ENCODE peak calls at places on chromosomes 7 and 10, in six cellular contexts. M is NCI-H510A treated with DMSO at 0.1 percent for 48 hours; L is nucleus accumbens; W is T-cell; Q is activated CD8-positive, alpha-beta memory T cell treated with anti-CD3 and anti-CD28 coated beads for 1 hour; R is COR-L47. E is an unnamed sample.

GRCh38 chr10:131084791-131085585 is 226.5 kb downstream of the TCERG1L start:
- DNase-seq in M (no peak), L (no peak), W (no peak), Q (no peak), R (no peak), E (no peak)

GRCh38 chr10:14820010-14820774 is 17.6 kb downstream of the CDNF start:
- DNase-seq in M (no peak), L (no peak), W (no peak), Q (no peak), R (no peak), E (no peak)

GRCh38 chr7:69367785-69368184 is 230.5 kb upstream of the AUTS2 start:
- DNase-seq in M (no peak), L (no peak), W (no peak), Q (no peak), R (no peak), E (no peak)

GRCh38 chr7:129401968-129402860 is 32.0 kb upstream of the STRIP2 start:
- DNase-seq in M (no peak), L (no peak), W (no peak), Q (no peak), R (no peak), E (no peak)

GRCh38 chr7:157875230-157876179 is 538.7 kb downstream of the DNAJB6 start:
- DNase-seq in M (peak), L (no peak), W (peak), Q (peak), R (no peak), E (no peak)

GRCh38 chr10:133242611-133243356 is 5.1 kb downstream of the VENTX start:
- DNase-seq in M (no peak), L (no peak), W (no peak), Q (no peak), R (no peak), E (no peak)

GRCh38 chr7:19116121-19117080 is 1.0 kb downstream of the TWIST1 start:
- DNase-seq in M (no peak), L (no peak), W (no peak), Q (no peak), R (peak), E (no peak)

GRCh38 chr10:34729619-34730018 is 85.5 kb downstream of the PARD3 start:
- DNase-seq in M (no peak), L (no peak), W (no peak), Q (no peak), R (no peak), E (no peak)

GRCh38 chr7:127447326-127447945 is 54.9 kb upstream of the ZNF800 start:
- DNase-seq in M (no peak), L (no peak), W (peak), Q (peak), R (no peak), E (no peak)

GRCh38 chr7:127776776-127777390 is 124.9 kb downstream of the SND1 start:
- DNase-seq in M (no peak), L (no peak), W (no peak), Q (no peak), R (no peak), E (no peak)

GRCh38 chr10:23171232-23171876 is 20.8 kb upstream of the PTF1A start:
- DNase-seq in M (no peak), L (no peak), W (no peak), Q (no peak), R (no peak), E (no peak)

GRCh38 chr10:30607814-30608213 is 21.7 kb downstream of the LYZL2 start:
- DNase-seq in M (no peak), L (no peak), W (no peak), Q (no peak), R (no peak), E (no peak)

GRCh38 chr7:15407910-15408309 is 153.9 kb downstream of the AGMO start:
- DNase-seq in M (no peak), L (no peak), W (no peak), Q (no peak), R (no peak), E (no peak)

GRCh38 chr7:157495177-157495553 is 158.4 kb downstream of the DNAJB6 start:
- DNase-seq in M (no peak), L (no peak), W (no peak), Q (no peak), R (no peak), E (no peak)

GRCh38 chr10:89867964-89868363 is 166.6 kb downstream of the KIF20B start:
- DNase-seq in M (no peak), L (no peak), W (no peak), Q (no peak), R (no peak), E (no peak)

GRCh38 chr7:134083766-134084487 is 43.2 kb upstream of the LRGUK start:
- DNase-seq in M (no peak), L (no peak), W (no peak), Q (no peak), R (no peak), E (no peak)

GRCh38 chr10:43390791-43391190 is 18.2 kb downstream of the HNRNPF start:
- DNase-seq in M (no peak), L (peak), W (no peak), Q (no peak), R (no peak), E (no peak)

GRCh38 chr7:47536705-47537611 is 45.0 kb downstream of the TNS3 start:
- DNase-seq in M (peak), L (no peak), W (no peak), Q (no peak), R (no peak), E (peak)

GRCh38 chr7:108167460-108167859 is 37.3 kb upstream of the LAMB4 start:
- DNase-seq in M (no peak), L (no peak), W (no peak), Q (no peak), R (no peak), E (no peak)

GRCh38 chr10:28875535-28876208 is 198.4 kb downstream of the BAMBI start:
- DNase-seq in M (no peak), L (no peak), W (no peak), Q (no peak), R (no peak), E (no peak)

E was measured in cerebellar nuclear complex.